ENCODE peak calls at places on chromosome 13, in four cellular contexts. W is endodermal cell; Z is GOT3; B is CD4-positive, alpha-beta T cell. Y is an unnamed sample.
A peak's percentile ranks its signal among the peaks of the same experiment; 100 is the strongest.

GRCh38 chr13:27794075-27794691 is 1.9 kb downstream of the GSX1 start:
- DNase-seq in W (peak; percentile 59), Z (no peak), B (no peak), Y (no peak)

GRCh38 chr13:56924401-56924800 is 216.3 kb upstream of the PRR20A start:
- DNase-seq in W (no peak), Z (no peak), B (no peak), Y (no peak)

GRCh38 chr13:23928985-23929384 is 31.7 kb upstream of the C1QTNF9B start:
- DNase-seq in W (no peak), Z (no peak), B (no peak), Y (peak; percentile 67)

GRCh38 chr13:97715763-97716162 is 237.7 kb upstream of the IPO5 start:
- DNase-seq in W (no peak), Z (no peak), B (no peak), Y (no peak)

GRCh38 chr13:112643759-112644459 is 45.9 kb upstream of the ATP11A start:
- DNase-seq in W (no peak), Z (no peak), B (no peak), Y (no peak)

GRCh38 chr13:34258646-34259386 is 440.9 kb downstream of the RFC3 start:
- DNase-seq in W (no peak), Z (no peak), B (no peak), Y (peak; percentile 4)

GRCh38 chr13:37076818-37077217 is 17.3 kb upstream of the SUPT20H start:
- DNase-seq in W (no peak), Z (no peak), B (no peak), Y (no peak)

GRCh38 chr13:74751739-74752138 is 617.5 kb upstream of the KLF12 start:
- DNase-seq in W (no peak), Z (no peak), B (no peak), Y (no peak)

GRCh38 chr13:113628291-113629270 is 29.4 kb downstream of the ATP4B start:
- DNase-seq in W (no peak), Z (no peak), B (no peak), Y (no peak)

GRCh38 chr13:107170270-107170931 is 602.5 kb upstream of the ARGLU1 start:
- DNase-seq in W (no peak), Z (no peak), B (no peak), Y (no peak)

GRCh38 chr13:96792736-96793444 is 201.4 kb downstream of the OXGR1 start:
- DNase-seq in W (no peak), Z (no peak), B (no peak), Y (no peak)

GRCh38 chr13:31697290-31697689 is 42.0 kb upstream of the RXFP2 start:
- DNase-seq in W (no peak), Z (no peak), B (no peak), Y (peak; percentile 58)

GRCh38 chr13:113605866-113606438 is 21.4 kb downstream of the TFDP1 start:
- DNase-seq in W (no peak), Z (no peak), B (no peak), Y (no peak)

GRCh38 chr13:32212420-32212819 is 102.7 kb downstream of the ZAR1L start:
- DNase-seq in W (no peak), Z (no peak), B (no peak), Y (peak; percentile 87)

GRCh38 chr13:48304132-48304876 is 753 bp downstream of the RB1 start:
- DNase-seq in W (no peak), Z (no peak), B (no peak), Y (peak; percentile 22)

GRCh38 chr13:44293908-44294735 is 79.5 kb upstream of the SERP2 start:
- DNase-seq in W (no peak), Z (no peak), B (no peak), Y (peak; percentile 71)

GRCh38 chr13:109309625-109310363 is 476.6 kb downstream of the IRS2 start:
- DNase-seq in W (no peak), Z (no peak), B (no peak), Y (no peak)

GRCh38 chr13:40070357-40070756 is 414.9 kb downstream of the COG6 start:
- DNase-seq in W (no peak), Z (no peak), B (no peak), Y (no peak)

GRCh38 chr13:91739751-91740150 is 341.3 kb downstream of the GPC5 start:
- DNase-seq in W (peak; percentile 70), Z (no peak), B (no peak), Y (no peak)

GRCh38 chr13:97855570-97855970 is 97.9 kb upstream of the IPO5 start:
- DNase-seq in W (peak; percentile 65), Z (no peak), B (no peak), Y (peak; percentile 74)

GRCh38 chr13:99151516-99151915 is 49.1 kb upstream of the UBAC2 start:
- DNase-seq in W (no peak), Z (no peak), B (no peak), Y (peak; percentile 44)

GRCh38 chr13:49527123-49527522 is 31.4 kb downstream of the PHF11 start:
- DNase-seq in W (no peak), Z (no peak), B (no peak), Y (peak; percentile 2)

GRCh38 chr13:99385940-99386339 is 78.7 kb upstream of the GPR183 start:
- DNase-seq in W (peak; percentile 41), Z (no peak), B (no peak), Y (no peak)

GRCh38 chr13:48896312-48896711 is 79.4 kb upstream of the FNDC3A start:
- DNase-seq in W (no peak), Z (no peak), B (no peak), Y (peak; percentile 67)

GRCh38 chr13:49806126-49806536 is 13.6 kb upstream of the KPNA3 start:
- DNase-seq in W (no peak), Z (no peak), B (no peak), Y (no peak)

GRCh38 chr13:64154514-64154913 is 2738.9 kb upstream of the PCDH20 start:
- DNase-seq in W (no peak), Z (no peak), B (no peak), Y (peak; percentile 17)

GRCh38 chr13:38821753-38822551 is 135.1 kb downstream of the FREM2 start:
- DNase-seq in W (no peak), Z (no peak), B (no peak), Y (no peak)

GRCh38 chr13:30364876-30365275 is 57.4 kb upstream of the UBE2L5 start:
- DNase-seq in W (no peak), Z (no peak), B (no peak), Y (peak; percentile 32)

GRCh38 chr13:82480415-82480814 is 1401.9 kb downstream of the SLITRK1 start:
- DNase-seq in W (no peak), Z (no peak), B (no peak), Y (no peak)

GRCh38 chr13:104206450-104207044 is 1140.3 kb upstream of the SLC10A2 start:
- DNase-seq in W (no peak), Z (no peak), B (no peak), Y (no peak)

GRCh38 chr13:63586467-63586866 is 2170.8 kb upstream of the PCDH20 start:
- DNase-seq in W (no peak), Z (no peak), B (no peak), Y (no peak)

GRCh38 chr13:34247596-34247995 is 429.6 kb downstream of the RFC3 start:
- DNase-seq in W (no peak), Z (no peak), B (no peak), Y (no peak)

GRCh38 chr13:75489502-75490263 is 7.7 kb upstream of the TBC1D4 start:
- DNase-seq in W (no peak), Z (no peak), B (no peak), Y (no peak)

GRCh38 chr13:37501187-37501586 is 97.4 kb downstream of the POSTN start:
- DNase-seq in W (no peak), Z (no peak), B (no peak), Y (no peak)

GRCh38 chr13:52405767-52406494 is at the start of gene THSD1:
- DNase-seq in W (peak; percentile 78), Z (no peak), B (no peak), Y (peak; percentile 80)

GRCh38 chr13:21672811-21673591 is 2.1 kb downstream of the FGF9 start:
- DNase-seq in W (no peak), Z (no peak), B (no peak), Y (peak; percentile 17)

GRCh38 chr13:98450495-98451167 is 126.3 kb downstream of the STK24 start:
- DNase-seq in W (peak; percentile 69), Z (no peak), B (peak; percentile 16), Y (no peak)

GRCh38 chr13:112652512-112653458 is 37.1 kb upstream of the ATP11A start:
- DNase-seq in W (no peak), Z (no peak), B (no peak), Y (no peak)

GRCh38 chr13:112859817-112860190 is 109.2 kb upstream of the MCF2L start:
- DNase-seq in W (peak; percentile 40), Z (no peak), B (no peak), Y (peak; percentile 75)